ENCODE peak calls at places on chromosomes 1 and 21, in four cellular contexts. P, V, Z and Q are unnamed samples.

GRCh38 chr1:21668232-21669032 is 725 bp downstream of the RAP1GAP start:
- DNase-seq in Z (no peak), P (no peak), V (no peak), Q (no peak)

GRCh38 chr1:215665212-215665611 is 98.1 kb downstream of the KCTD3 start:
- DNase-seq in V (no peak), Z (no peak), P (peak; percentile 92), Q (no peak)

GRCh38 chr21:32916522-32917099 is 109.1 kb upstream of the OLIG2 start:
- DNase-seq in P (no peak), Z (no peak), V (no peak), Q (no peak)

GRCh38 chr1:53047737-53048344 is 14.2 kb upstream of the PODN start:
- DNase-seq in V (peak; percentile 82), P (peak; percentile 33), Z (no peak), Q (no peak)

GRCh38 chr1:208203848-208204609 is 40.2 kb downstream of the PLXNA2 start:
- DNase-seq in Z (no peak), V (peak; percentile 80), P (no peak), Q (no peak)

GRCh38 chr1:246860401-246860800 is 71.3 kb downstream of the AHCTF1 start:
- DNase-seq in P (no peak), V (no peak), Z (no peak), Q (no peak)

GRCh38 chr1:47655521-47656300 is 217.9 kb downstream of the FOXD2 start:
- DNase-seq in V (no peak), P (no peak), Z (no peak), Q (no peak)

GRCh38 chr1:212430955-212431394 is 1.7 kb upstream of the NENF start:
- DNase-seq in P (no peak), V (no peak), Z (no peak), Q (no peak)

GRCh38 chr1:10816233-10816632 is 19.8 kb upstream of the CASZ1 start:
- DNase-seq in P (no peak), V (no peak), Z (no peak), Q (no peak)

GRCh38 chr1:26165126-26165892 is 3.5 kb downstream of the C1orf232 start:
- DNase-seq in P (no peak), Z (no peak), V (no peak), Q (no peak)